ENCODE peak calls at places on chromosomes 2 and 18, in four cellular contexts. U, Y, R and M are unnamed samples.

GRCh38 chr2:172606285-172606684 is 50.4 kb downstream of the PDK1 start:
- DNase-seq in U (no peak), Y (no peak), R (no peak), M (no peak)

GRCh38 chr2:69020496-69020895 is 7.5 kb downstream of the ANTXR1 start:
- DNase-seq in U (no peak), Y (no peak), R (no peak), M (no peak)

GRCh38 chr2:10448208-10448645 is at the start of gene ODC1:
- DNase-seq in U (peak; percentile 53), Y (peak; percentile 93), R (peak; percentile 98), M (peak; percentile 98)

GRCh38 chr2:211351998-211352397 is 795.6 kb downstream of the CPS1 start:
- DNase-seq in U (no peak), Y (no peak), R (no peak), M (no peak)

GRCh38 chr2:88071365-88071764 is 3.7 kb downstream of the SMYD1 start:
- DNase-seq in U (no peak), Y (no peak), R (no peak), M (no peak)

GRCh38 chr2:235052514-235053354 is 100.9 kb downstream of the SH3BP4 start:
- DNase-seq in U (no peak), Y (no peak), R (no peak), M (no peak)

GRCh38 chr2:224870341-224870740 is 154.2 kb upstream of the CCDC195 start:
- DNase-seq in U (no peak), Y (no peak), R (no peak), M (no peak)

GRCh38 chr2:38274286-38275276 is 102.5 kb downstream of the ATL2 start:
- DNase-seq in U (peak; percentile 65), Y (peak; percentile 44), R (no peak), M (no peak)

GRCh38 chr2:75560768-75561565 is at the start of gene EVA1A:
- DNase-seq in U (no peak), Y (peak; percentile 70), R (peak; percentile 77), M (no peak)

GRCh38 chr2:138485019-138485418 is 16.6 kb upstream of the SPOPL start:
- DNase-seq in U (no peak), Y (no peak), R (no peak), M (no peak)

GRCh38 chr2:55862269-55862668 is 61.3 kb downstream of the EFEMP1 start:
- DNase-seq in U (no peak), Y (peak; percentile 51), R (no peak), M (no peak)

GRCh38 chr2:194271283-194271961 is 1385.6 kb upstream of the SLC39A10 start:
- DNase-seq in U (no peak), Y (no peak), R (no peak), M (no peak)

GRCh38 chr2:30796723-30797122 is 10.5 kb downstream of the CAPN13 start:
- DNase-seq in U (no peak), Y (peak; percentile 68), R (peak; percentile 69), M (no peak)

GRCh38 chr2:141341444-141341843 is 789.4 kb downstream of the LRP1B start:
- DNase-seq in U (no peak), Y (no peak), R (no peak), M (no peak)

GRCh38 chr2:239297142-239298125 is 103.4 kb downstream of the HDAC4 start:
- DNase-seq in U (no peak), Y (peak; percentile 17), R (no peak), M (no peak)

DNA sequence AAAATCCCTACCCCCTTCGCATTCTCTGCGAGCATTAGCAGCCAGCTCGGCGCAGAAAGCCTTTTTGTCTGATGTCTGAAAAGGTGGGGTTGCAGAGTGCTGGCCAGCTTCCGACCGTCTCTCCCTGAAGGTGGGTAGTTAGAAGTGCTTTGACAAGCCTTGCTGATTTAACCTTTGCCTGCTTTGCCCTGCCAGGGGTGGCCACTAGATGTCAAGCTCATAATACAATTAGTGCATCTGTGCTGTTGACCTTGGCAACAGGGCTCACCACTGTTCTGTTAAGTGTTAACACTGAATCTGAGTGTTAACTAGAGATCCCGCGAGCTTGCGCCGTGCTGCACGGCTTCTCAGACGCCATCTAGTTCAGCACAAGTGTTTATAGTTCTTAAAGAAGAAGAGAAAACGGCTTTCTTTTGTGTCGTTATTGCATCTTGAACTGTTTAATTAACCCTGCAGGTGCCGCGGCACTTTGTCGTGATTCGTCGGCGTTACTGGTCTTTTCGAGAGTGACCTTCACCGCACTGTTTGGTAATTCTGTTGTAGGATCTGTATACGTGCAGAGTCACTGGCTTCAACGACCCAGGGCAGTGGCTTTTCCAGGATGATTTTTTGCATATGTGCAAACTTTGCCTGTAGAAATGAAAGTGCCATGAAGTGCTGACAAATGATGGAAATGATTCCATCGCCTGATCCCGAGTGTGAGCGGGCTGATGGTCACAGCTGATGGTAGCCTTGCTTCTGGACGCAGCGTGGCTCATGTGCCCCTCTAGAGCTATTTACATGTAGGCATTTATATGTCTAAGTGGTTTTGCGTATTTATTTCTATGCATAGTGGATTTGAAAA is 5.5 kb downstream of the SALL3 start:
- DNase-seq in U (no peak), Y (peak; percentile 50), R (no peak), M (no peak)
- TF ChIP-seq CTCF in U (peak; percentile 52), Y (no peak), R (peak; percentile 22), M (no peak)

DNA sequence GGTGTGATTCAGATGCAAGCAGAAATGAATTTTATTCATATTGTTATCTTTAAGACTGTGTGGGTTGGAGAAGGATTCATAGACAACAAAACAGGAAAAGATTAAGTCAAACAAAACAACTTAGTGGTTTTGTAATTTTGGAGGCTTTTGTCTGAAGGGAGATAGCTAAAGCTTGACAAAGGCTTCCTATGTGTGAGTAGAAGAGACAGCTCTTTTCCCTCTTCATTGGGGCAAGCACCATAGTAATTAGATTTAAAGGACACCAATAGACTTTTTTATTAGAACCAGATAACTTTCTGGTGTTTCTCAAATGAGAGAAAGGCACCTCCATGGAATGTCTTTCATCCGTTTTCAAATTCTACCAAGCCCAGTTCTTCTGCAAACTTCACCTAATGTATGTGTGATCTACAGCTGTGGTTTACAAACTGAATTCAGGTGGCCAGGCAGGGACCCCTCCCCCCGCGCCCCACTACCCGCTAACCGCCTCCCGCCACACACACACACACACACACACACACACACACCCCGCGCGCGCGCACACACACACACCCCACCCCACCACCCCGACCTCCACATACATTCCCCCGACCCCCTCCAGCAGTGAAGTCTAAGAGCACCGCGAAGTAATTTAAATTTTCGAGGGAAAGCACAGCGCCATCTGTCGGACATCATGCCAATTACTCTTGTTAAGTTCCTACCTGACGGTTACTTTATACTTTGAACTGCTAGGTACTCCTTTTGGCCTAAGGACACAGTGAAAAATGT is 31.7 kb upstream of the PPP1R1C start:
- DNase-seq in U (peak; percentile 19), Y (peak; percentile 59), R (peak; percentile 55), M (no peak)
- TF ChIP-seq CTCF in U (peak; percentile 66), Y (peak; percentile 42), R (peak; percentile 52), M (no peak)

GRCh38 chr2:19137433-19137832 is 221.0 kb downstream of the OSR1 start:
- DNase-seq in U (no peak), Y (no peak), R (no peak), M (no peak)
- TF ChIP-seq CTCF in U (no peak), Y (no peak), R (no peak), M (no peak)

GRCh38 chr2:186980787-186981550 is 132.0 kb upstream of the ZSWIM2 start:
- DNase-seq in U (no peak), Y (no peak), R (no peak), M (no peak)

GRCh38 chr2:186977433-186978045 is 128.6 kb upstream of the ZSWIM2 start:
- DNase-seq in U (no peak), Y (no peak), R (no peak), M (no peak)

GRCh38 chr2:186976329-186976728 is 127.4 kb upstream of the ZSWIM2 start:
- DNase-seq in U (no peak), Y (no peak), R (no peak), M (no peak)

GRCh38 chr2:186980117-186980442 is 131.1 kb upstream of the ZSWIM2 start:
- DNase-seq in U (no peak), Y (no peak), R (no peak), M (no peak)

GRCh38 chr2:186979439-186980116 is 130.6 kb upstream of the ZSWIM2 start:
- DNase-seq in U (no peak), Y (no peak), R (no peak), M (no peak)
- TF ChIP-seq CTCF in U (no peak), Y (no peak), R (no peak), M (no peak)

GRCh38 chr2:233967163-233967562 is 50.0 kb downstream of the TRPM8 start:
- DNase-seq in U (no peak), Y (no peak), R (no peak), M (no peak)

GRCh38 chr2:233964581-233964980 is 47.4 kb downstream of the TRPM8 start:
- DNase-seq in U (no peak), Y (no peak), R (no peak), M (no peak)

GRCh38 chr2:233965032-233965614 is 48.0 kb downstream of the TRPM8 start:
- DNase-seq in U (no peak), Y (no peak), R (no peak), M (no peak)

GRCh38 chr2:233968556-233968955 is 51.4 kb downstream of the TRPM8 start:
- DNase-seq in U (no peak), Y (no peak), R (no peak), M (no peak)

GRCh38 chr2:233966388-233966787 is 49.2 kb downstream of the TRPM8 start:
- DNase-seq in U (no peak), Y (no peak), R (no peak), M (no peak)
- TF ChIP-seq CTCF in U (no peak), Y (no peak), R (no peak), M (no peak)

GRCh38 chr2:2331905-2332280 is 818 bp upstream of the MYT1L start:
- DNase-seq in U (no peak), Y (no peak), R (no peak), M (no peak)
- TF ChIP-seq CTCF in U (no peak), Y (no peak), R (no peak), M (no peak)

GRCh38 chr18:69002233-69002632 is 204.4 kb downstream of the CCDC102B start:
- DNase-seq in U (no peak), Y (no peak), R (no peak), M (no peak)
- TF ChIP-seq CTCF in U (no peak), Y (no peak), R (no peak), M (no peak)